ENCODE peak calls at places on chromosomes 2 and 18, in seven cellular contexts. A is KBM-7; C is stimulated activated naive B cell treated with anti-CD40 and anti-IgM and Interleukin-4, amounts not matched to agents 10 μg/mL and 1 μg/mL and 100 μg/mL, for 72 hours; S is CD8-positive, alpha-beta memory T cell; Y is stimulated activated CD4-positive, alpha-beta T cell treated with anti-CD3 and anti-CD28 coated beads, Interleukin-2, amount 100 ng/mL, for 48 hours; J is iris pigment epithelial cell; Q is stimulated activated effector memory CD8-positive, alpha-beta T cell treated with anti-CD3 and anti-CD28 coated beads, Interleukin-12 subunit alpha, Interleukin-12 subunit beta, amount 100 ng/mL, for 72 hours. Z is an unnamed sample.

GRCh38 chr18:48979944-48980890 is 29.5 kb upstream of the SMAD7 start:
- DNase-seq in A (peak; percentile 63), C (no peak), S (no peak), Y (no peak), J (peak; percentile 76), Q (no peak), Z (no peak)

GRCh38 chr2:1707771-1708351 is 36.5 kb downstream of the PXDN start:
- DNase-seq in A (no peak), C (no peak), S (no peak), Y (no peak), J (peak; percentile 87), Q (no peak), Z (no peak)

GRCh38 chr2:107738268-107738667 is 88.4 kb upstream of the RGPD4 start:
- DNase-seq in A (no peak), C (no peak), S (no peak), Y (no peak), J (no peak), Q (no peak), Z (no peak)

GRCh38 chr2:57886196-57886786 is 160.3 kb upstream of the VRK2 start:
- DNase-seq in A (no peak), C (no peak), S (no peak), Y (no peak), J (no peak), Q (no peak), Z (no peak)

GRCh38 chr2:197261808-197262226 is 48.8 kb downstream of the ANKRD44 start:
- DNase-seq in A (peak; percentile 40), C (no peak), S (no peak), Y (no peak), J (peak; percentile 57), Q (no peak), Z (no peak)

GRCh38 chr2:8475349-8476045 is 206.4 kb upstream of the ID2 start:
- DNase-seq in A (no peak), C (peak; percentile 86), S (no peak), Y (peak; percentile 37), J (no peak), Q (no peak), Z (no peak)

GRCh38 chr2:163877316-163877715 is 141.5 kb upstream of the FIGN start:
- DNase-seq in A (no peak), C (no peak), S (no peak), Y (no peak), J (peak; percentile 40), Q (no peak), Z (no peak)

GRCh38 chr2:103254611-103255010 is 492.8 kb downstream of the TMEM182 start:
- DNase-seq in A (no peak), C (no peak), S (no peak), Y (no peak), J (no peak), Q (no peak), Z (no peak)

GRCh38 chr2:155157065-155157464 is 458.6 kb downstream of the KCNJ3 start:
- DNase-seq in A (no peak), C (no peak), S (no peak), Y (no peak), J (peak; percentile 5), Q (no peak), Z (no peak)

GRCh38 chr2:2057125-2057721 is 273.9 kb downstream of the MYT1L start:
- DNase-seq in A (peak; percentile 63), C (peak; percentile 54), S (peak; percentile 2), Y (peak; percentile 28), J (peak; percentile 4), Q (no peak), Z (no peak)

GRCh38 chr2:43467889-43468288 is 127.9 kb downstream of the THADA start:
- DNase-seq in A (no peak), C (no peak), S (no peak), Y (no peak), J (peak; percentile 62), Q (no peak), Z (no peak)

GRCh38 chr2:239193925-239194687 is 206.7 kb downstream of the HDAC4 start:
- DNase-seq in A (no peak), C (no peak), S (no peak), Y (no peak), J (peak; percentile 5), Q (no peak), Z (no peak)

GRCh38 chr2:112032615-112033457 is 22.2 kb upstream of the TMEM87B start:
- DNase-seq in A (peak; percentile 55), C (no peak), S (no peak), Y (no peak), J (peak; percentile 91), Q (no peak), Z (no peak)

GRCh38 chr18:44979813-44980212 is 299.1 kb downstream of the SETBP1 start:
- DNase-seq in A (no peak), C (no peak), S (no peak), Y (no peak), J (no peak), Q (no peak), Z (no peak)

GRCh38 chr18:37578886-37579513 is 13.4 kb upstream of the CELF4 start:
- DNase-seq in A (peak; percentile 5), C (no peak), S (no peak), Y (no peak), J (peak; percentile 40), Q (no peak), Z (no peak)

GRCh38 chr2:160257015-160257741 is 57.1 kb upstream of the ITGB6 start:
- DNase-seq in A (no peak), C (no peak), S (no peak), Y (no peak), J (no peak), Q (no peak), Z (no peak)

GRCh38 chr2:26355038-26355995 is 8.7 kb upstream of the ADGRF3 start:
- DNase-seq in A (no peak), C (no peak), S (no peak), Y (no peak), J (peak; percentile 98), Q (no peak), Z (no peak)

GRCh38 chr2:118834901-118835738 is 12.3 kb downstream of the EN1 start:
- DNase-seq in A (no peak), C (no peak), S (no peak), Y (no peak), J (no peak), Q (no peak), Z (peak; percentile 28)

GRCh38 chr18:67194886-67195285 is 321.6 kb downstream of the DSEL start:
- DNase-seq in A (no peak), C (no peak), S (no peak), Y (no peak), J (no peak), Q (no peak), Z (no peak)

GRCh38 chr2:54475285-54475684 is 19.2 kb downstream of the SPTBN1 start:
- DNase-seq in A (no peak), C (no peak), S (no peak), Y (no peak), J (no peak), Q (no peak), Z (no peak)

GRCh38 chr2:113236367-113237159 is 42.2 kb downstream of the PAX8 start:
- DNase-seq in A (no peak), C (no peak), S (no peak), Y (no peak), J (no peak), Q (no peak), Z (no peak)

GRCh38 chr2:170222298-170222697 is 44.4 kb downstream of the MYO3B start:
- DNase-seq in A (no peak), C (no peak), S (no peak), Y (no peak), J (peak; percentile 69), Q (no peak), Z (no peak)

GRCh38 chr2:64992990-64993389 is 3.8 kb downstream of the SLC1A4 start:
- DNase-seq in A (no peak), C (no peak), S (no peak), Y (no peak), J (no peak), Q (no peak), Z (no peak)

GRCh38 chr2:62464608-62465007 is 41.4 kb downstream of the TMEM17 start:
- DNase-seq in A (no peak), C (no peak), S (no peak), Y (no peak), J (no peak), Q (no peak), Z (no peak)

GRCh38 chr2:73870084-73870483 is 22.7 kb upstream of the ACTG2 start:
- DNase-seq in A (no peak), C (no peak), S (no peak), Y (no peak), J (peak; percentile 98), Q (no peak), Z (no peak)

GRCh38 chr2:98757904-98758421 is 27.0 kb upstream of the MGAT4A start:
- DNase-seq in A (peak; percentile 96), C (peak; percentile 64), S (peak; percentile 38), Y (no peak), J (peak; percentile 87), Q (no peak), Z (no peak)

GRCh38 chr2:146986161-146986560 is 858.7 kb upstream of the ACVR2A start:
- DNase-seq in A (no peak), C (no peak), S (no peak), Y (no peak), J (peak; percentile 22), Q (no peak), Z (no peak)

GRCh38 chr2:112150447-112150846 is 12.3 kb downstream of the FBLN7 start:
- DNase-seq in A (no peak), C (no peak), S (no peak), Y (no peak), J (peak; percentile 97), Q (no peak), Z (no peak)

GRCh38 chr18:35481960-35482366 is 15.8 kb downstream of the INO80C start:
- DNase-seq in A (no peak), C (no peak), S (no peak), Y (no peak), J (no peak), Q (no peak), Z (no peak)